ENCODE peak calls at places on chromosomes 11 and 22, in seven cellular contexts. One of them, this sample, is unnamed.

GRCh38 chr22:48498526-48499331 is 1328.9 kb downstream of the BRD1 start:
- DNase-seq in suprapubic skin: no peak
- DNase-seq in sigmoid colon: no peak
- DNase-seq in upper lobe of left lung: peak
- DNase-seq in SK-N-SH: no peak
- DNase-seq in K562: no peak
- DNase-seq in transverse colon: no peak
- DNase-seq in this sample: no peak

GRCh38 chr11:95443386-95443785 is 212.4 kb upstream of the SESN3 start:
- DNase-seq in upper lobe of left lung: no peak
- DNase-seq in SK-N-SH: no peak
- DNase-seq in transverse colon: no peak
- DNase-seq in suprapubic skin: no peak
- DNase-seq in sigmoid colon: no peak
- DNase-seq in K562: peak
- DNase-seq in this sample: no peak

GRCh38 chr11:45252134-45252856 is 33.8 kb downstream of the SYT13 start:
- DNase-seq in transverse colon: peak
- DNase-seq in K562: peak
- DNase-seq in upper lobe of left lung: peak
- DNase-seq in suprapubic skin: no peak
- DNase-seq in sigmoid colon: no peak
- DNase-seq in SK-N-SH: peak
- DNase-seq in this sample: peak

GRCh38 chr22:20875296-20875695 is 16.5 kb downstream of the SNAP29 start:
- DNase-seq in K562: no peak
- DNase-seq in sigmoid colon: no peak
- DNase-seq in SK-N-SH: no peak
- DNase-seq in upper lobe of left lung: no peak
- DNase-seq in suprapubic skin: no peak
- DNase-seq in transverse colon: no peak
- DNase-seq in this sample: no peak

GRCh38 chr11:69732910-69733309 is 29.1 kb upstream of the FGF19 start:
- DNase-seq in K562: no peak
- DNase-seq in transverse colon: no peak
- DNase-seq in SK-N-SH: no peak
- DNase-seq in upper lobe of left lung: no peak
- DNase-seq in suprapubic skin: no peak
- DNase-seq in sigmoid colon: no peak
- DNase-seq in this sample: no peak

GRCh38 chr22:25482868-25483639 is 81.4 kb upstream of the GRK3 start:
- DNase-seq in suprapubic skin: peak
- DNase-seq in SK-N-SH: no peak
- DNase-seq in upper lobe of left lung: no peak
- DNase-seq in sigmoid colon: no peak
- DNase-seq in transverse colon: no peak
- DNase-seq in K562: no peak
- DNase-seq in this sample: peak

GRCh38 chr22:37229012-37229804 is 14.9 kb downstream of the RAC2 start:
- DNase-seq in SK-N-SH: peak
- DNase-seq in transverse colon: no peak
- DNase-seq in upper lobe of left lung: no peak
- DNase-seq in sigmoid colon: no peak
- DNase-seq in suprapubic skin: no peak
- DNase-seq in K562: peak
- DNase-seq in this sample: no peak

GRCh38 chr11:8826901-8827560 is 84.0 kb upstream of the AKIP1 start:
- DNase-seq in upper lobe of left lung: no peak
- DNase-seq in K562: no peak
- DNase-seq in sigmoid colon: peak
- DNase-seq in transverse colon: no peak
- DNase-seq in SK-N-SH: no peak
- DNase-seq in suprapubic skin: no peak
- DNase-seq in this sample: no peak

GRCh38 chr22:24944224-24944937 is 2.1 kb downstream of the LHFPL7 start:
- DNase-seq in SK-N-SH: no peak
- DNase-seq in K562: no peak
- DNase-seq in transverse colon: no peak
- DNase-seq in suprapubic skin: no peak
- DNase-seq in upper lobe of left lung: no peak
- DNase-seq in sigmoid colon: no peak
- DNase-seq in this sample: no peak

GRCh38 chr11:123454796-123455195 is 24.7 kb downstream of the GRAMD1B start:
- DNase-seq in suprapubic skin: no peak
- DNase-seq in SK-N-SH: no peak
- DNase-seq in K562: no peak
- DNase-seq in transverse colon: no peak
- DNase-seq in sigmoid colon: no peak
- DNase-seq in upper lobe of left lung: no peak
- DNase-seq in this sample: no peak

GRCh38 chr22:16783930-16784354 is 41.3 kb downstream of the XKR3 start:
- DNase-seq in K562: peak
- DNase-seq in transverse colon: no peak
- DNase-seq in SK-N-SH: peak
- DNase-seq in sigmoid colon: no peak
- DNase-seq in suprapubic skin: no peak
- DNase-seq in upper lobe of left lung: no peak
- DNase-seq in this sample: no peak

DNA sequence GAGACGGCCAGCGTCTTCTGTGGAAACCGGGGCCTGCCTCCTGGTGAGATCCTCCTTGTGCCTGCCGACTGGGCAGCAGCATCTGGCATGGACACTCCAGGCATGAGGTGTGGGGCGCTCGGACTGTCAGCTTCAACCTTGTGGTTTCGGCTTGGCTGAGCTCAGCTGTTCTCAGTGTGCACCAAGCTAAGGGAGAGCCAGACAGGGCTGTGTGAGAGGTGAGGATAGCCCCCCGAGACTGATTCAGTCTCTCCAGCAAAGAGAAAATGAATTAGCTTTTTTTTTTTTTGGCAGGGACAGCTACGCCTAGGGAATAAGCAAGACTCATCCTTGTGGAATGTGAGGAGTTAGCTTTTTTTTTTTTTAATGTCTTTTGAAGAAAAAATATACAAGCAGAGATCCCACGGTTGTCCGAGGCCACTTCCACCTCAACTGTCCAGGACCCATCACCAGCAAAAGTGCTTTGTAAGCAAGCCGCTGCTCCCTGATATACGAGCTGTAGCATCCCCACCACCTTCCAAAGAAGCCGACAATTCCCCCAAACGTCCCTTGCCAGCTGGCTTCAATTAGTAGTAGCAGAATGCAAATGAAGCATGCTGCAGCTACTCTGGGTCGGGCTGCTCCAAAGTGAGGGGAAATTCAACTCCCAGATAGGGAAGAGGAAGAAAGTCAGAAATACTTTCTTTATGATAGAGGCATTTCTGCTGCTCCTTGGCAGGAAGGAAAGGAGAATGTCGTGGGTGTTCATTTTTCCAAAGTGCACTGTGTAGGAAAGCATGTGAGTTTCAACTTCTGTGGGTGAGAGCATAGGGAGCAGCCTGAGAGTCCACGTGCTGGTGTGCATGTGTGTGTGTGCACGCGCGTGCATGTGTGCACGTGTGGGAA is 9.8 kb upstream of the THY1 start:
- DNase-seq in sigmoid colon: no peak
- DNase-seq in suprapubic skin: no peak
- DNase-seq in upper lobe of left lung: no peak
- DNase-seq in SK-N-SH: peak
- DNase-seq in K562: no peak
- DNase-seq in transverse colon: no peak
- DNase-seq in this sample: no peak
- TF ChIP-seq EP300 in sigmoid colon: no peak
- TF ChIP-seq EP300 in suprapubic skin: no peak
- TF ChIP-seq EP300 in upper lobe of left lung: no peak
- TF ChIP-seq EP300 in SK-N-SH: peak
- TF ChIP-seq EP300 in K562: no peak
- TF ChIP-seq EP300 in transverse colon: no peak
- TF ChIP-seq EP300 in this sample: no peak

DNA sequence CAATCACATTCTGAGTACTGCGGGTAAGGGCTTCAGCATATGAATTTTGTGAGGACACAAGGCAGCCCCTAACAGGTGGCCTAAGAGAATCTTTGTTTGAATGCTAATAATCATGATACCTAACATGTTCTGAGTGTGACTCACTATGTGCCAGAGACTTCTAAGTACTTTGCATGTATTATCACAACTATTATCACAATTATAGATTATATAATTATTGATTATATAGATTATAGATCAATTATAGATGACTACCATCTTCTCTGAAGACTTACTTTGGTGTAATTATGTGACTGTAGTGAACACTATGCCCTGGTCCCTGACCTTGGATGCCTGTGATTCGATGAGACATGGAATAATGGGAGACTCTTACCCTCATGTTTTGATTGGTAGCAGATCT is 62.6 kb downstream of the FLI1 start:
- DNase-seq in suprapubic skin: no peak
- DNase-seq in SK-N-SH: no peak
- DNase-seq in sigmoid colon: no peak
- DNase-seq in transverse colon: no peak
- DNase-seq in K562: no peak
- DNase-seq in upper lobe of left lung: no peak
- DNase-seq in this sample: no peak
- TF ChIP-seq POLR2AphosphoS5 in suprapubic skin: no peak
- TF ChIP-seq POLR2AphosphoS5 in SK-N-SH: no peak
- TF ChIP-seq POLR2AphosphoS5 in sigmoid colon: no peak
- TF ChIP-seq POLR2AphosphoS5 in transverse colon: no peak
- TF ChIP-seq POLR2AphosphoS5 in K562: no peak
- TF ChIP-seq POLR2AphosphoS5 in upper lobe of left lung: no peak
- TF ChIP-seq POLR2AphosphoS5 in this sample: no peak

DNA sequence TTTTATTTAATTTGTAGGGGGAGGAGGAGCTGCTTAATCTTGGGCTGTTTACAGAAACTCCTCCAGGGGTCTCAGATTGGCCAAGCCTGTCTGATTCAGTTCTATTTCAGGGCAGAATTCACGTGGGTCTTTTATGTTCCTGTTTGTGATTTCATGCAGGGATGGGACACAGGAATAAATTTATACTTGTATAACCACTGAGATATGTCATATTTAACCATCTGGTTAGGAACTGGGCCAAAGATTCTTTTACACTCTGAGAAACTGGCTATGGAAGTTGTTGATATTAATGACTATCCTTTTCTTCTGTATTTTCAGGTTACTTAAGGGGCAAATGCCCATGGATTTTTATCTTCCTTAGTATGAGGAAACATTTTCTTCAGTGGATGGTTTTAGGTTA is 132.6 kb upstream of the ANO3 start:
- DNase-seq in K562: no peak
- DNase-seq in sigmoid colon: no peak
- DNase-seq in SK-N-SH: no peak
- DNase-seq in transverse colon: no peak
- DNase-seq in upper lobe of left lung: no peak
- DNase-seq in suprapubic skin: no peak
- DNase-seq in this sample: no peak
- TF ChIP-seq CTCF in K562: no peak
- TF ChIP-seq CTCF in sigmoid colon: no peak
- TF ChIP-seq CTCF in SK-N-SH: no peak
- TF ChIP-seq CTCF in transverse colon: no peak
- TF ChIP-seq CTCF in upper lobe of left lung: no peak
- TF ChIP-seq CTCF in suprapubic skin: no peak
- TF ChIP-seq CTCF in this sample: no peak

GRCh38 chr11:84894666-84895065 is 732.5 kb downstream of the DLG2 start:
- DNase-seq in transverse colon: no peak
- DNase-seq in upper lobe of left lung: no peak
- DNase-seq in SK-N-SH: no peak
- DNase-seq in suprapubic skin: no peak
- DNase-seq in sigmoid colon: no peak
- DNase-seq in K562: no peak
- DNase-seq in this sample: no peak
- TF ChIP-seq EP300 in transverse colon: no peak
- TF ChIP-seq EP300 in upper lobe of left lung: no peak
- TF ChIP-seq EP300 in SK-N-SH: no peak
- TF ChIP-seq EP300 in suprapubic skin: no peak
- TF ChIP-seq EP300 in sigmoid colon: no peak
- TF ChIP-seq EP300 in K562: no peak
- TF ChIP-seq EP300 in this sample: no peak

DNA sequence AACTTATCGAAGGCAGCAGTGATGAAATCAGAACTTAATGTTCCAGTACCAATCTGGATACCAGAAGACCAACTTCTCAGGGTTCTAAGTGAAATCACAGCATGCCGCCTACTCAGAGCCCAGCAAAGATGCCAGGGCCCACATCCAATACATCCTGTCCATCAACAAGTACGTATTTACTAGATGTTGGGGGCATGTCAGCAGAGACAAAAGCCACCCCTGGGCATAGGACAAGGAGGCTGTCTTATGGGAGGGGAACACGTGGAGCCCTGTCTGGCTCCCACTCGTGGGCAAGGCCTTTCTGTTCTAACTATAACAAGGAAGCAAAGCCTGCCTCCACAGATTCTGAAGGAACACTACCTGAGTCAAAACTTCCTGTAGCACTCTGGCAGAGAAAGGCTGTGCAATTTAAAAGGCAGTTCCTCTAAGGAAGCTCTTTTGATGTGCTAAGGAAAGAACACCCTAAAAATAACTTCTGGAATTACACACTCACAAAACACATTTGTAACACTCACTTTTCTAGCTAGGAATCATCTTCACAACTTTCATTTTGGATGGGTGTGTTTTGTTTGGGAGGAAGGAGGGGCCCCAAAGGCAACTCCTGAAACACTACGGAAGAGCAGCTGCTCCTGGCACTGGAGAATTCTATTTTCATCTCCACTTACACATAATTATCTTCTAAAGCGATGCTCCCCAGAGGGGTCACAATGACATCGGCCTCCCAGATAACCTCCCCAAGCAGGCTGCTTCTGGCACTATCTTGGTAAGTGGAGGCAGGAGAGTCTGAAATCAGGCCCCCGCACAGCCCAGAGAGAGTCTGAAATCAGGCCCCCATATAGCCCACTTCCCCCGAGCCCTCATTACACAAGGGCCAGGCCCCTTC is 14.2 kb downstream of the SMCO4 start:
- DNase-seq in suprapubic skin: no peak
- DNase-seq in sigmoid colon: no peak
- DNase-seq in SK-N-SH: no peak
- DNase-seq in upper lobe of left lung: no peak
- DNase-seq in K562: no peak
- DNase-seq in transverse colon: no peak
- DNase-seq in this sample: no peak
- TF ChIP-seq POLR2AphosphoS5 in suprapubic skin: no peak
- TF ChIP-seq POLR2AphosphoS5 in sigmoid colon: no peak
- TF ChIP-seq POLR2AphosphoS5 in SK-N-SH: no peak
- TF ChIP-seq POLR2AphosphoS5 in upper lobe of left lung: no peak
- TF ChIP-seq POLR2AphosphoS5 in K562: no peak
- TF ChIP-seq POLR2AphosphoS5 in transverse colon: no peak
- TF ChIP-seq POLR2AphosphoS5 in this sample: no peak